ENCODE peak calls at places on chromosome 14, in seven cellular contexts. E is effector memory CD4-positive, alpha-beta T cell; K is cardiac muscle cell; T is HAP-1; Q is left ventricle myocardium inferior; J is adrenal gland; D is psoas muscle. I is an unnamed sample. For H3K36me3, the result is how much of the 10 kb centered on the place peaks cover.

GRCh38 chr14:91078095-91078737 is 17.8 kb upstream of the RPS6KA5 start:
- DNase-seq in E (no peak), K (no peak), T (no peak), Q (no peak), J (no peak), D (no peak), I (peak)

GRCh38 chr14:93430889-93431670 is at the start of gene UNC79:
- DNase-seq in E (no peak), K (peak), T (peak), Q (no peak), J (peak), D (no peak), I (no peak)

GRCh38 chr14:28661171-28661772 is 105.3 kb upstream of the FOXG1 start:
- DNase-seq in E (no peak), K (peak), T (peak), Q (no peak), J (no peak), D (no peak), I (no peak)

GRCh38 chr14:50362791-50363733 is 33.6 kb downstream of the CDKL1 start:
- DNase-seq in E (no peak), K (peak), T (no peak), Q (no peak), J (no peak), D (no peak), I (peak)

GRCh38 chr14:94677747-94678146 is 65.6 kb downstream of the SERPINA3 start:
- DNase-seq in E (no peak), K (no peak), T (no peak), Q (no peak), J (no peak), D (no peak), I (no peak)

GRCh38 chr14:75720828-75721227 is 59.8 kb downstream of the TTLL5 start:
- DNase-seq in E (no peak), K (peak), T (no peak), Q (peak), J (peak), D (peak), I (no peak)

GRCh38 chr14:59634617-59635016 is 58.0 kb upstream of the CCDC175 start:
- DNase-seq in E (no peak), K (no peak), T (no peak), Q (no peak), J (no peak), D (no peak), I (no peak)

GRCh38 chr14:39988939-39989338 is 556.7 kb upstream of the FBXO33 start:
- DNase-seq in E (no peak), K (peak), T (peak), Q (no peak), J (no peak), D (no peak), I (no peak)

GRCh38 chr14:58171090-58171489 is 19.1 kb upstream of the ARMH4 start:
- DNase-seq in E (no peak), K (peak), T (peak), Q (peak), J (peak), D (peak), I (no peak)

GRCh38 chr14:90778468-90779255 is 37.6 kb downstream of the TTC7B start:
- DNase-seq in E (no peak), K (no peak), T (no peak), Q (no peak), J (no peak), D (no peak), I (no peak)

GRCh38 chr14:60884134-60884533 is 96.7 kb downstream of the TRMT5 start:
- DNase-seq in E (no peak), K (no peak), T (no peak), Q (no peak), J (no peak), D (no peak), I (no peak)

GRCh38 chr14:102927878-102928411 is 5.5 kb downstream of the AMN start:
- DNase-seq in E (no peak), K (peak), T (no peak), Q (no peak), J (no peak), D (no peak), I (no peak)

GRCh38 chr14:55813635-55814034 is 233.6 kb downstream of the KTN1 start:
- DNase-seq in E (no peak), K (no peak), T (peak), Q (no peak), J (no peak), D (no peak), I (no peak)

GRCh38 chr14:76078501-76078900 is 73.2 kb upstream of the GPATCH2L start:
- DNase-seq in E (no peak), K (no peak), T (no peak), Q (no peak), J (no peak), D (no peak), I (no peak)

GRCh38 chr14:61615743-61616523 is 79.4 kb upstream of the HIF1A start:
- DNase-seq in E (no peak), K (peak), T (no peak), Q (no peak), J (no peak), D (no peak), I (no peak)

GRCh38 chr14:102827716-102828115 is 50.5 kb downstream of the TRAF3 start:
- DNase-seq in E (no peak), K (no peak), T (no peak), Q (no peak), J (no peak), D (no peak), I (no peak)

GRCh38 chr14:31280871-31281220 is 73.3 kb upstream of the HECTD1 start:
- DNase-seq in E (no peak), K (no peak), T (no peak), Q (no peak), J (no peak), D (no peak), I (no peak)

GRCh38 chr14:96299441-96299840 is 43.4 kb downstream of the BDKRB1 start:
- DNase-seq in E (no peak), K (no peak), T (no peak), Q (no peak), J (no peak), D (no peak), I (no peak)

GRCh38 chr14:103078420-103078749 is 5.6 kb upstream of the LBHD2 start:
- DNase-seq in E (peak), K (peak), T (peak), Q (peak), J (peak), D (peak), I (no peak)

GRCh38 chr14:84036863-84037262 is 1493.1 kb upstream of the FLRT2 start:
- DNase-seq in E (no peak), K (peak), T (no peak), Q (no peak), J (no peak), D (no peak), I (no peak)

GRCh38 chr14:50943261-50943942 is 881 bp downstream of the PYGL start:
- DNase-seq in E (no peak), K (peak), T (peak), Q (peak), J (peak), D (peak), I (no peak)

GRCh38 chr14:76844223-76844622 is 18.0 kb downstream of the LRRC74A start:
- DNase-seq in E (peak), K (peak), T (peak), Q (peak), J (peak), D (peak), I (no peak)

GRCh38 chr14:96281486-96281885 is 25.5 kb downstream of the BDKRB1 start:
- DNase-seq in E (no peak), K (no peak), T (no peak), Q (no peak), J (no peak), D (no peak), I (no peak)

GRCh38 chr14:29814153-29815057 is 113.2 kb downstream of the PRKD1 start:
- DNase-seq in E (no peak), K (peak), T (no peak), Q (peak), J (peak), D (no peak), I (no peak)

GRCh38 chr14:97395068-97395467 is 597.9 kb downstream of the VRK1 start:
- DNase-seq in E (no peak), K (no peak), T (no peak), Q (no peak), J (no peak), D (no peak), I (no peak)
- H3K4me3 ChIP-seq in E (no peak), K (no peak), T (no peak), Q (no peak), J (no peak), D (no peak), I (no peak)

GRCh38 chr14:74656964-74657363 is 44.9 kb upstream of the LTBP2 start:
- DNase-seq in E (no peak), K (no peak), T (no peak), Q (no peak), J (no peak), D (no peak), I (no peak)
- H3K36me3 ChIP-seq in E (under half), K (under half), T (under half), Q (under half), J (under half), D (under half), I (under half)

GRCh38 chr14:100158566-100159106 is 809 bp downstream of the DEGS2 start:
- DNase-seq in E (no peak), K (no peak), T (no peak), Q (no peak), J (no peak), D (no peak), I (no peak)
- H3K4me3 ChIP-seq in E (peak), K (no peak), T (no peak), Q (peak), J (peak), D (peak), I (no peak)

DNA sequence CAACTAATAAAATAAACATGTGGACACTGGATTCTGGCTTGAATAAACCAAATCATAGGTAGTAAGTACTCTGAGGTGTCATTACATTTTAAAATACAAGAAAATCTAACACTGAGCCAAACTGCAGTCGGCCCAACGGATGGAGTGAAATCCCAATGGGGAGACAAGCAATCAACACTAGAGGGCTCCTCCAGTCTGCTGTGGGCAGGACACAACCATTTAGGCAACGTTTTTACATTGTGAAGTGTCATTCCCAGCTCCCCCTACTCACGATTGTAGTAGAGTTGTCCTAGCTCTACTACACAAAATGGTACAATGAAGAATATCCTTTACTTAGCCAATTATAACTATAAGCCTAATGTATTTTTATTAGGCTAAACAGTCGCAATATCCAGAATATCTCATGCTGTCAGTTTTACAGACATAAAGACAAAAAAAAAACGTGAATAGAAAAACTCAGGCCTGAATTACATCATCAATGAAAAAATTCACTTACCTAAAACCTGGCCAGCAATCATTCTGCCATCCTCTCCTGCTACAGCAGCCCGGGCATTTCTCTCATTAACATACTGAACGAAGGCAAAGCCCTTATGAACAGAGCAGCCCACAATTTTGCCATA is 35.7 kb downstream of the HNRNPC start:
- DNase-seq in E (no peak), K (peak), T (no peak), Q (no peak), J (no peak), D (no peak), I (no peak)
- H3K36me3 ChIP-seq in E (under half), K (half or more), T (half or more), Q (half or more), J (half or more), D (under half), I (under half)

GRCh38 chr14:52356025-52356424 is 41.9 kb downstream of the PTGER2 start:
- DNase-seq in E (no peak), K (no peak), T (no peak), Q (no peak), J (no peak), D (no peak), I (no peak)
- H3K4me3 ChIP-seq in E (no peak), K (no peak), T (no peak), Q (no peak), J (no peak), D (no peak), I (no peak)

DNA sequence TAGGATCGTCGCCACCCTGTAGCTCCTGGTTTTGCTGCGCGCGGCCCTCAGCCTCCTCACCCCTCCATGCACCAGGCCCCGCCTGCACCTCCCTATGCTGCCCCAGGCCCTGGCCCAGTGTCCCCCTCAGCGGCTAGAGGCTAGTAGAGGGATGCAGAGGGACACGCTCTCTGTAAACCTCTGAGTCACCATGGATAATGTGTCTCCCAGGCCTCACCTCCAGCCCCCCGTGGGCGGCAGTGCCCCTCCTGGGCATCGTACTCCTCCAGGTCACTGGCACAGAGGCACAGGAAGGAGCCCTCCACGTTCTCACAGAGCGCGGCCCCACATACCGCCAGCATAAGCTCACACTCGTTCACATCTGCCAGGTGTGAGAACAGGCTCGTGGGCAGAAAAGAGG is 12.3 kb downstream of the ISCA2 start:
- DNase-seq in E (no peak), K (no peak), T (no peak), Q (no peak), J (no peak), D (no peak), I (no peak)
- H3K36me3 ChIP-seq in E (under half), K (under half), T (under half), Q (under half), J (under half), D (under half), I (under half)

DNA sequence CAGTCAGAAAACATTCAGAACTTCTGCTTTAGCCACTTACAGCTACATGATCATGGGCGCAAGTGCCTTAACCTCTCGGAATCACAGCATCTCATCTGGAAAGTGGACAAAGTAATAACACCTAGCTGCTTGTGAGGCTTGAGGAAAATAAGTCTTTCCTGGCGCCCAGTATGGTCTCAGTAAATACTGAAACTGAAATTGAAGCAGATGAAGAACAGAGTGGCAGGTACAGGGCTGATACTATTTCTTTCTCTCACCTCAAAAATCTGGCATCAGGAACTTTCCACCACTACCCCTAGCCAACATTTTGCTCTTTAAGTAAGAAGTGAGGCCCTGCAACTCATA is 129.6 kb upstream of the FUT8 start:
- DNase-seq in E (no peak), K (no peak), T (no peak), Q (no peak), J (no peak), D (no peak), I (no peak)
- H3K4me3 ChIP-seq in E (peak), K (no peak), T (no peak), Q (peak), J (no peak), D (peak), I (peak)

I was measured in GM06990.